ENCODE peak calls at places on chromosomes 16 and 17, in six cellular contexts. One of them, this sample, is unnamed.

GRCh38 chr17:67212231-67212630 is 32.8 kb downstream of the HELZ start:
- DNase-seq in mesendoderm: no peak
- DNase-seq in adrenal gland: no peak
- DNase-seq in T-helper 2 cell treated with Interferon-gamma antibody and Interleukin-4, amounts not matched to agents 5 μg/mL and 100 μg/mL, for 36 hours: no peak
- DNase-seq in HT-29: no peak
- DNase-seq in upper lobe of right lung: no peak
- DNase-seq in this sample: no peak

GRCh38 chr17:8056232-8056975 is 17.5 kb downstream of the ALOX15B start:
- DNase-seq in upper lobe of right lung: peak; percentile 78
- DNase-seq in T-helper 2 cell treated with Interferon-gamma antibody and Interleukin-4, amounts not matched to agents 5 μg/mL and 100 μg/mL, for 36 hours: peak; percentile 58
- DNase-seq in adrenal gland: peak; percentile 43
- DNase-seq in mesendoderm: no peak
- DNase-seq in HT-29: peak; percentile 61
- DNase-seq in this sample: peak; percentile 64

GRCh38 chr17:68355093-68355492 is 63.8 kb downstream of the ARSG start:
- DNase-seq in HT-29: no peak
- DNase-seq in mesendoderm: no peak
- DNase-seq in adrenal gland: no peak
- DNase-seq in T-helper 2 cell treated with Interferon-gamma antibody and Interleukin-4, amounts not matched to agents 5 μg/mL and 100 μg/mL, for 36 hours: no peak
- DNase-seq in upper lobe of right lung: no peak
- DNase-seq in this sample: no peak

GRCh38 chr16:74280448-74280847 is 16.2 kb upstream of the PSMD7 start:
- DNase-seq in HT-29: no peak
- DNase-seq in mesendoderm: no peak
- DNase-seq in adrenal gland: no peak
- DNase-seq in T-helper 2 cell treated with Interferon-gamma antibody and Interleukin-4, amounts not matched to agents 5 μg/mL and 100 μg/mL, for 36 hours: no peak
- DNase-seq in upper lobe of right lung: no peak
- DNase-seq in this sample: no peak

GRCh38 chr17:82752371-82753200 is 721 bp downstream of the TBCD start:
- DNase-seq in mesendoderm: no peak
- DNase-seq in HT-29: peak; percentile 36
- DNase-seq in adrenal gland: no peak
- DNase-seq in upper lobe of right lung: peak; percentile 76
- DNase-seq in T-helper 2 cell treated with Interferon-gamma antibody and Interleukin-4, amounts not matched to agents 5 μg/mL and 100 μg/mL, for 36 hours: no peak
- DNase-seq in this sample: peak; percentile 46

GRCh38 chr17:34996422-34997029 is 16.2 kb downstream of the LIG3 start:
- DNase-seq in HT-29: no peak
- DNase-seq in upper lobe of right lung: no peak
- DNase-seq in adrenal gland: no peak
- DNase-seq in mesendoderm: no peak
- DNase-seq in T-helper 2 cell treated with Interferon-gamma antibody and Interleukin-4, amounts not matched to agents 5 μg/mL and 100 μg/mL, for 36 hours: no peak
- DNase-seq in this sample: no peak

GRCh38 chr16:3822366-3823045 is 58.0 kb downstream of the CREBBP start:
- DNase-seq in HT-29: no peak
- DNase-seq in adrenal gland: no peak
- DNase-seq in T-helper 2 cell treated with Interferon-gamma antibody and Interleukin-4, amounts not matched to agents 5 μg/mL and 100 μg/mL, for 36 hours: no peak
- DNase-seq in mesendoderm: no peak
- DNase-seq in upper lobe of right lung: no peak
- DNase-seq in this sample: no peak

GRCh38 chr16:85403693-85404092 is 209.4 kb upstream of the GSE1 start:
- DNase-seq in T-helper 2 cell treated with Interferon-gamma antibody and Interleukin-4, amounts not matched to agents 5 μg/mL and 100 μg/mL, for 36 hours: no peak
- DNase-seq in adrenal gland: peak; percentile 8
- DNase-seq in upper lobe of right lung: no peak
- DNase-seq in HT-29: no peak
- DNase-seq in mesendoderm: no peak
- DNase-seq in this sample: peak; percentile 2

GRCh38 chr17:7435676-7436555 is 681 bp downstream of the TMEM102 start:
- DNase-seq in T-helper 2 cell treated with Interferon-gamma antibody and Interleukin-4, amounts not matched to agents 5 μg/mL and 100 μg/mL, for 36 hours: peak; percentile 71
- DNase-seq in upper lobe of right lung: peak; percentile 84
- DNase-seq in mesendoderm: peak; percentile 84
- DNase-seq in HT-29: no peak
- DNase-seq in adrenal gland: peak; percentile 76
- DNase-seq in this sample: peak; percentile 80

GRCh38 chr16:143456-143855 is 5.0 kb upstream of the NPRL3 start:
- DNase-seq in mesendoderm: no peak
- DNase-seq in T-helper 2 cell treated with Interferon-gamma antibody and Interleukin-4, amounts not matched to agents 5 μg/mL and 100 μg/mL, for 36 hours: no peak
- DNase-seq in upper lobe of right lung: no peak
- DNase-seq in adrenal gland: no peak
- DNase-seq in HT-29: no peak
- DNase-seq in this sample: no peak

This sample was measured in right cardiac atrium.